ENCODE peak calls at places on chromosomes 11 and 22, in four cellular contexts. Y is HCT116, B is neural progenitor cell, U is OCI-LY7. O is an unnamed sample.

GRCh38 chr11:106077609-106078517 is at the start of gene AASDHPPT:
- DNase-seq in Y (peak), B (no peak), U (peak), O (peak)

GRCh38 chr22:44775862-44776261 is 23.5 kb downstream of the ARHGAP8 start:
- DNase-seq in Y (no peak), B (no peak), U (no peak), O (no peak)

GRCh38 chr11:20536784-20537183 is 62.6 kb upstream of the SLC6A5 start:
- DNase-seq in Y (no peak), B (no peak), U (no peak), O (no peak)

GRCh38 chr22:24433001-24433867 is 5.8 kb downstream of the ADORA2A start:
- DNase-seq in Y (no peak), B (no peak), U (peak), O (no peak)

GRCh38 chr11:74185695-74186094 is 14.6 kb downstream of the PPME1 start:
- DNase-seq in Y (no peak), B (no peak), U (no peak), O (no peak)

GRCh38 chr22:19843857-19844422 is 10.7 kb downstream of the GNB1L start:
- DNase-seq in Y (no peak), B (no peak), U (no peak), O (no peak)

GRCh38 chr11:111726301-111726713 is 39.9 kb downstream of the PPP2R1B start:
- DNase-seq in Y (no peak), B (no peak), U (no peak), O (no peak)

GRCh38 chr11:56750190-56750589 is 1.7 kb upstream of the OR9G4 start:
- DNase-seq in Y (no peak), B (no peak), U (no peak), O (peak)

GRCh38 chr11:86341382-86341781 is 33.3 kb upstream of the CCDC81 start:
- DNase-seq in Y (no peak), B (peak), U (no peak), O (peak)

GRCh38 chr11:86209806-86210657 is 34.5 kb upstream of the EED start:
- DNase-seq in Y (no peak), B (no peak), U (no peak), O (no peak)

GRCh38 chr11:92329644-92330043 is 105.0 kb downstream of the FAT3 start:
- DNase-seq in Y (no peak), B (no peak), U (no peak), O (no peak)

GRCh38 chr11:116353517-116353916 is 419.3 kb downstream of the BUD13 start:
- DNase-seq in Y (no peak), B (no peak), U (no peak), O (no peak)

GRCh38 chr11:62245271-62245753 is 3.3 kb downstream of the SCGB1D2 start:
- DNase-seq in Y (no peak), B (peak), U (peak), O (peak)

GRCh38 chr11:27427183-27427980 is 45.2 kb downstream of the LGR4 start:
- DNase-seq in Y (no peak), B (no peak), U (no peak), O (peak)

GRCh38 chr22:44668886-44669724 is 32.9 kb upstream of the PRR5 start:
- DNase-seq in Y (no peak), B (no peak), U (no peak), O (no peak)

GRCh38 chr11:3147257-3147619 is 17.9 kb downstream of the OSBPL5 start:
- DNase-seq in Y (no peak), B (no peak), U (no peak), O (no peak)

GRCh38 chr11:62542750-62543567 is 3.6 kb downstream of the AHNAK start:
- DNase-seq in Y (peak), B (peak), U (peak), O (peak)

GRCh38 chr22:22855617-22856308 is 31.9 kb upstream of the IGLL5 start:
- DNase-seq in Y (no peak), B (peak), U (peak), O (peak)

GRCh38 chr11:69443138-69443967 is 38.1 kb upstream of the LINC01488 start:
- DNase-seq in Y (peak), B (peak), U (no peak), O (peak)

GRCh38 chr11:100602716-100603115 is 84.4 kb upstream of the ARHGAP42 start:
- DNase-seq in Y (no peak), B (no peak), U (no peak), O (no peak)

GRCh38 chr22:37225481-37225880 is 13.2 kb upstream of the SSTR3 start:
- DNase-seq in Y (no peak), B (no peak), U (peak), O (no peak)

GRCh38 chr11:106724293-106724892 is 293.9 kb downstream of the GUCY1A2 start:
- DNase-seq in Y (no peak), B (no peak), U (no peak), O (no peak)

GRCh38 chr22:45878051-45878764 is 98.8 kb downstream of the WNT7B start:
- DNase-seq in Y (no peak), B (peak), U (no peak), O (no peak)

DNA sequence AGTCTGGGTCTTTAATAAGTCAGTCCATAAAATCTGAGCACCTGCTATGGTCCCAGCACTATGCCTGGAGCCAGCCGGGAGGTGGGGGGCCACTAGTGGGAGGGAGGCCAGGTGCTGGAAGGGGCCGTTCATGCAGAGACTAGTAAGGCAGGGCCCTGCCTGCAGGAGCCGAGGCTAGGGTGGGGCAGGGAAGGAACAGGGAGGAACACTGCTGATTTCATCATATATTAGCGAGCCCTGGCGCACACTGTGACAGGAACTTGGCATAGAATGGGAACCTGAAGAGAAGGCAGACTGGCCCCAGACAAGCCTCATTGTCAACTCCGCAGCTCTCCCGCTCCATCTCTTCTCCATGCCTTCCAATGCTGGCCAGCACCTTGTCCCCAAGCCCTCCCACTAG is 7.1 kb downstream of the VSIG10L2 start:
- DNase-seq in Y (no peak), B (no peak), U (no peak), O (no peak)
- TF ChIP-seq EZH2phosphoT487 in Y (no peak), B (no peak), U (no peak), O (no peak)

GRCh38 chr11:65911682-65912568 is 6.9 kb downstream of the C11orf68 start:
- DNase-seq in Y (peak), B (peak), U (no peak), O (peak)
- TF ChIP-seq CTCF in Y (no peak), B (peak), U (no peak), O (peak)

GRCh38 chr11:67434395-67434881 is 3.0 kb downstream of the PTPRCAP start:
- DNase-seq in Y (no peak), B (no peak), U (no peak), O (no peak)

GRCh38 chr11:67435727-67436458 is 1.6 kb downstream of the PTPRCAP start:
- DNase-seq in Y (no peak), B (no peak), U (no peak), O (no peak)

GRCh38 chr11:67432655-67433349 is 4.5 kb downstream of the RPS6KB2 start:
- DNase-seq in Y (no peak), B (no peak), U (no peak), O (no peak)

GRCh38 chr11:67435031-67435726 is 2.3 kb downstream of the PTPRCAP start:
- DNase-seq in Y (no peak), B (no peak), U (no peak), O (no peak)

GRCh38 chr11:67433536-67434394 is 3.7 kb downstream of the PTPRCAP start:
- DNase-seq in Y (no peak), B (no peak), U (no peak), O (no peak)
- TF ChIP-seq EZH2phosphoT487 in Y (no peak), B (no peak), U (no peak), O (no peak)

GRCh38 chr22:39601180-39601535 is 30.6 kb downstream of the CACNA1I start:
- DNase-seq in Y (no peak), B (no peak), U (peak), O (no peak)
- TF ChIP-seq CTCF in Y (no peak), B (no peak), U (peak), O (peak)

GRCh38 chr22:47228767-47229166 is 466.3 kb downstream of the TBC1D22A start:
- DNase-seq in Y (no peak), B (no peak), U (no peak), O (no peak)

GRCh38 chr22:47225080-47225930 is 462.9 kb downstream of the TBC1D22A start:
- DNase-seq in Y (no peak), B (no peak), U (no peak), O (no peak)

GRCh38 chr22:47221840-47222615 is 459.6 kb downstream of the TBC1D22A start:
- DNase-seq in Y (no peak), B (no peak), U (no peak), O (no peak)

GRCh38 chr22:47220752-47221151 is 458.3 kb downstream of the TBC1D22A start:
- DNase-seq in Y (no peak), B (no peak), U (no peak), O (no peak)

DNA sequence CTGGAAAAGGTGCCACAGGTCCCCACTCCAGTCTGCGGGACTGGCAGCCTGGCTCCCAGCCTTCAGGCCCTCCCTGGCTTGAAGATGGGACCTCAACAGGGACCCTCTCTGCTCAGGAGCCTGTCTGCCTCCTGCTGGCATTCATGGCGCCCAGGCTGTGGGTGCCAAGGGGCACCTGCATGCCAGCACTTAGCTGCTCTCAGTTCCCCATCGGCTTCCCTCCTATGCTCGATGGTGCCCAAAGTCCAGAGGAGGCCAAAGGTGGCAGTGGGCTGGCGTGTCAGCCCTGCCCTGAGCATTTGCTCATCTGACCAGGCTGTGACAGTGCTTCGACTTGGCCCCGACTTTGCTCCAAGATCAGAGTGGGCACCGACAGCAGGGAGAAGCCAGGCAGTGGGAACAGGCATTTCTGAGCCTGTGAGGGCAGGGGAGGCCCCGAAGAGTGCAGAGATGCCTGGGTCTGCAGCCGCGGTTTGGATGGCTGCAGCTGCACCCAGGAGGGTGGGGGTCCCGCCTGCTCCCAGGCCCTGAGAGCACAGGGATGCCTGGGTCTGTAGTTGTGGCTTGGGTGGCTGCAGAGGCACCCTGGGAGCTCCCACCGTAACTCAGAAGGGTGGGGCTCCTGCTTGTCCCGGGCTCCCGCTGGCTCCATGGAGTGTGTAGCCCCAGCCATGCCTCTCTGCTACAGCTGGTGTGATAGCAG is 463.6 kb downstream of the TBC1D22A start:
- DNase-seq in Y (no peak), B (no peak), U (no peak), O (no peak)
- TF ChIP-seq EZH2phosphoT487 in Y (no peak), B (no peak), U (no peak), O (no peak)

GRCh38 chr11:11252403-11252802 is 100.6 kb downstream of the CSNK2A3 start:
- DNase-seq in Y (no peak), B (no peak), U (peak), O (no peak)
- TF ChIP-seq CTCF in Y (no peak), B (no peak), U (no peak), O (no peak)

DNA sequence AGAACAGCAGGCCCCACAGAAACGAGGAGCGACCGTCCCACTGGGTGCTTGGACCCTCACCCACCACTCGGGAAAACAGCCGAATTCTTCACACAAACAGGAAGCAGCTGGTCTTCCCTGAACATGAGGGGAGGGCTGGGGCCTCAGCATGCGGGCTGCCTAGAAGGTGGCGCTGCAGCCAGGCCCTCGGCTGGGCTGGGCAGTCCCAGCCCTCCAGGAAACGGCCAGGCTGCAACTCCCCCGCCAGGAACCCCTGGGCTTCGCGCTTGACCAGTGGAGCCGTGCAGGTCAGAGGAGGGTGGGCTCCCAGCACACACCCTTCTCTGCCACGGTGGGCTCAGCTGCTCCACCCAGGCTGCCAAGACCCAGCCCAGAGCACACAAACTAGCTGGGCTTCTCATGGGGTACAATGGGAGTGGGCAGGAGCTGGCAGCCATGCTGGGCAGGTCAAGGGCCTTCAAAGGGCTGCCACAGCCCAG is 29.6 kb downstream of the IGF2 start:
- DNase-seq in Y (no peak), B (no peak), U (peak), O (peak)
- TF ChIP-seq EZH2phosphoT487 in Y (no peak), B (no peak), U (no peak), O (no peak)

GRCh38 chr11:60631939-60632338 is 67.5 kb upstream of the MS4A8 start:
- DNase-seq in Y (no peak), B (no peak), U (no peak), O (no peak)

GRCh38 chr11:60629399-60629798 is 70.0 kb upstream of the MS4A8 start:
- DNase-seq in Y (no peak), B (no peak), U (no peak), O (no peak)

GRCh38 chr11:60633645-60634044 is 65.8 kb upstream of the MS4A8 start:
- DNase-seq in Y (no peak), B (no peak), U (peak), O (no peak)

DNA sequence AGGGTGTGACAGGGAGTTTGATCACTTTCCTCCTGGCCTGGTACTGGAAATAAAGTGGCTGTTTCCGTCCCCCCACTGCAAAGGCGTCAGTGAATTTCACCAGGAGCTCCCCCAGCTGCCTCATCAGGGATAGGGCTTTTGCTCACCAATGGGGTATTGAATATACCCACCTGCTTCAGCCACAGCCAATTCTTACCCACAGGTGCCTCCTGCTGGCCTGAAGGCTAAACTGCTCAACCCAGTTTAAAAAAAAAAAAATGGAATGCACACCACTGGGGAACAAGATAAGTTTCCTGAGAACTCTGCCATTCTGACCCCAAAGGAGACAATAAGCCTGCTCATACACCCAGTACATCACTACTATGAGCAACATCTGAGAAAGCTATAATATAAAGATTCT is 65.3 kb upstream of the MS4A8 start:
- DNase-seq in Y (peak), B (peak), U (peak), O (peak)
- TF ChIP-seq CTCF in Y (no peak), B (peak), U (peak), O (peak)

GRCh38 chr11:11806074-11806473 is 35.7 kb upstream of the USP47 start:
- DNase-seq in Y (no peak), B (no peak), U (no peak), O (no peak)

GRCh38 chr11:11806586-11806985 is 35.2 kb upstream of the USP47 start:
- DNase-seq in Y (no peak), B (no peak), U (no peak), O (no peak)

GRCh38 chr11:11807811-11808210 is 34.0 kb upstream of the USP47 start:
- DNase-seq in Y (no peak), B (no peak), U (no peak), O (no peak)

GRCh38 chr11:11810764-11811726 is 30.7 kb upstream of the USP47 start:
- DNase-seq in Y (peak), B (no peak), U (no peak), O (peak)

GRCh38 chr11:11808992-11809583 is 32.7 kb upstream of the USP47 start:
- DNase-seq in Y (no peak), B (no peak), U (no peak), O (no peak)
- TF ChIP-seq EZH2phosphoT487 in Y (no peak), B (no peak), U (no peak), O (no peak)

GRCh38 chr11:63745304-63746170 is 23.0 kb downstream of the ZFTA start:
- DNase-seq in Y (no peak), B (no peak), U (peak), O (no peak)
- TF ChIP-seq CTCF in Y (peak), B (peak), U (peak), O (no peak)